ENCODE peak calls at places on chromosomes 2 and 18, in six cellular contexts. F is small intestine, A is osteoblast, B is heart left ventricle, T is mucosa of descending colon, G is psoas muscle. Y is an unnamed sample.

GRCh38 chr2:108613261-108614042 is 79.2 kb downstream of the LIMS1 start:
- DNase-seq in F (no peak), A (no peak), B (no peak), T (no peak), G (no peak), Y (no peak)

GRCh38 chr2:168210898-168211570 is 36.4 kb downstream of the STK39 start:
- DNase-seq in F (peak; percentile 94), A (no peak), B (no peak), T (no peak), G (no peak), Y (peak; percentile 88)

GRCh38 chr2:43853141-43854081 is 14.6 kb downstream of the ABCG8 start:
- DNase-seq in F (peak; percentile 30), A (no peak), B (no peak), T (no peak), G (no peak), Y (no peak)

GRCh38 chr2:43086451-43087221 is 139.8 kb downstream of the ZFP36L2 start:
- DNase-seq in F (peak; percentile 20), A (peak; percentile 96), B (peak; percentile 83), T (no peak), G (peak; percentile 88), Y (peak; percentile 50)

GRCh38 chr2:11998626-11999378 is 252.4 kb downstream of the LPIN1 start:
- DNase-seq in F (no peak), A (no peak), B (no peak), T (no peak), G (no peak), Y (no peak)

GRCh38 chr2:197606180-197606579 is 69.2 kb downstream of the RFTN2 start:
- DNase-seq in F (no peak), A (no peak), B (no peak), T (no peak), G (no peak), Y (no peak)

GRCh38 chr18:61635901-61636528 is 256.8 kb downstream of the RNF152 start:
- DNase-seq in F (peak; percentile 89), A (peak; percentile 58), B (peak; percentile 45), T (peak; percentile 85), G (no peak), Y (peak; percentile 18)

GRCh38 chr2:242085941-242086621 is 216.6 kb downstream of the RTP5 start:
- DNase-seq in F (no peak), A (no peak), B (peak; percentile 54), T (no peak), G (no peak), Y (peak; percentile 82)

GRCh38 chr2:122307772-122308171 is 552.3 kb downstream of the TSN start:
- DNase-seq in F (no peak), A (no peak), B (no peak), T (no peak), G (no peak), Y (no peak)

GRCh38 chr2:46988733-46989481 is 73.3 kb upstream of the MCFD2 start:
- DNase-seq in F (no peak), A (no peak), B (no peak), T (no peak), G (peak; percentile 65), Y (peak; percentile 88)

GRCh38 chr2:41954304-41955291 is 93.2 kb upstream of the PKDCC start:
- DNase-seq in F (no peak), A (peak; percentile 23), B (no peak), T (no peak), G (no peak), Y (no peak)

GRCh38 chr2:14401838-14402237 is 230.7 kb upstream of the LRATD1 start:
- DNase-seq in F (no peak), A (no peak), B (no peak), T (no peak), G (no peak), Y (no peak)

GRCh38 chr2:86201951-86202692 is 2.9 kb downstream of the MRPL35 start:
- DNase-seq in F (no peak), A (no peak), B (no peak), T (no peak), G (no peak), Y (no peak)

GRCh38 chr2:241833938-241834852 is 24.5 kb downstream of the PDCD1 start:
- DNase-seq in F (no peak), A (no peak), B (no peak), T (no peak), G (no peak), Y (no peak)

GRCh38 chr2:56170536-56170935 is 13.3 kb upstream of the CCDC85A start:
- DNase-seq in F (no peak), A (no peak), B (no peak), T (no peak), G (no peak), Y (no peak)

GRCh38 chr2:127877626-127878025 is 8.1 kb downstream of the AMMECR1L start:
- DNase-seq in F (no peak), A (no peak), B (no peak), T (no peak), G (no peak), Y (no peak)

GRCh38 chr2:135792401-135793152 is 44.4 kb downstream of the LCT start:
- DNase-seq in F (peak; percentile 9), A (no peak), B (no peak), T (no peak), G (no peak), Y (no peak)

GRCh38 chr2:14720319-14720718 is 87.8 kb downstream of the LRATD1 start:
- DNase-seq in F (no peak), A (no peak), B (no peak), T (no peak), G (no peak), Y (no peak)

GRCh38 chr2:66364495-66364992 is 70.4 kb upstream of the MEIS1 start:
- DNase-seq in F (no peak), A (no peak), B (peak; percentile 20), T (no peak), G (no peak), Y (no peak)

GRCh38 chr18:30566877-30567276 is 475.7 kb downstream of the DSC3 start:
- DNase-seq in F (no peak), A (no peak), B (no peak), T (no peak), G (no peak), Y (no peak)

GRCh38 chr2:145329976-145330375 is 810.1 kb upstream of the ZEB2 start:
- DNase-seq in F (no peak), A (no peak), B (no peak), T (no peak), G (no peak), Y (no peak)

GRCh38 chr2:8076453-8077284 is 605.2 kb upstream of the ID2 start:
- DNase-seq in F (peak; percentile 35), A (no peak), B (no peak), T (no peak), G (no peak), Y (no peak)

GRCh38 chr2:127052771-127053691 is 53.9 kb downstream of the BIN1 start:
- DNase-seq in F (no peak), A (peak; percentile 82), B (no peak), T (peak; percentile 27), G (peak; percentile 60), Y (no peak)

GRCh38 chr2:191036365-191036764 is 22.4 kb upstream of the STAT1 start:
- DNase-seq in F (no peak), A (no peak), B (no peak), T (no peak), G (no peak), Y (no peak)

GRCh38 chr2:191038241-191038725 is 24.3 kb upstream of the STAT1 start:
- DNase-seq in F (peak; percentile 35), A (no peak), B (no peak), T (no peak), G (no peak), Y (no peak)

GRCh38 chr2:191037351-191037750 is 23.4 kb upstream of the STAT1 start:
- DNase-seq in F (no peak), A (no peak), B (no peak), T (no peak), G (no peak), Y (no peak)

GRCh38 chr2:191039616-191040015 is 25.6 kb upstream of the STAT1 start:
- DNase-seq in F (no peak), A (no peak), B (no peak), T (no peak), G (no peak), Y (no peak)

DNA sequence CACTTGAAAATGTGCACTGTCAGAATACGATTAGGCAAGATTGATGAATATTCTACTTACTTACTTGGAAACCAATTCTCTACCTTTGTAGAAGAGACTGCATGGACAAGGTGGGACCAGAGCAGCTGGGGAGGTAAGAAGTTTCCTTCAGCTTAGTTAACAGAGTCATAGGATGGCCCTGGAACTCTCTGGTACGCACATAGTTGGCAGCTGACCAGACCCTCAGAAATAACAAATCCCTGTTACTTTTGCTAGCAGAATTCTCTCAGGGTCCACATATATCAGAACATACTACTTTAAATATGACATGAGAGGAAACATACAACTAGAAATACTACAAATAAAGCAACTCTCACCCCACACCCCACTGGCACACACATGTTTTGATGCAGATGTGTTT is 24.8 kb upstream of the STAT1 start:
- DNase-seq in F (no peak), A (no peak), B (no peak), T (no peak), G (no peak), Y (no peak)
- H3K4me1 ChIP-seq in F (no peaks in the 10 kb centered on the region), A (peaks cover 28% of the 10 kb centered on the region), B (no peaks in the 10 kb centered on the region), T (peaks cover 4% of the 10 kb centered on the region), G (no peaks in the 10 kb centered on the region), Y (peaks cover 14% of the 10 kb centered on the region)

GRCh38 chr2:36407403-36407802 is 51.8 kb downstream of the CRIM1 start:
- DNase-seq in F (no peak), A (no peak), B (no peak), T (no peak), G (no peak), Y (no peak)

GRCh38 chr2:36409971-36410370 is 54.4 kb downstream of the CRIM1 start:
- DNase-seq in F (no peak), A (no peak), B (no peak), T (no peak), G (no peak), Y (no peak)

GRCh38 chr2:36406296-36406695 is 50.7 kb downstream of the CRIM1 start:
- DNase-seq in F (no peak), A (no peak), B (no peak), T (no peak), G (no peak), Y (no peak)

GRCh38 chr2:36410681-36411080 is 55.1 kb downstream of the CRIM1 start:
- DNase-seq in F (no peak), A (no peak), B (no peak), T (no peak), G (no peak), Y (no peak)

GRCh38 chr2:36408198-36408703 is 52.7 kb downstream of the CRIM1 start:
- DNase-seq in F (no peak), A (no peak), B (peak; percentile 31), T (no peak), G (peak; percentile 42), Y (no peak)
- H3K4me1 ChIP-seq in F (no peaks in the 10 kb centered on the region), A (peaks cover 87% of the 10 kb centered on the region), B (peaks cover 63% of the 10 kb centered on the region), T (no peaks in the 10 kb centered on the region), G (peaks cover 92% of the 10 kb centered on the region), Y (peaks cover 33% of the 10 kb centered on the region)

DNA sequence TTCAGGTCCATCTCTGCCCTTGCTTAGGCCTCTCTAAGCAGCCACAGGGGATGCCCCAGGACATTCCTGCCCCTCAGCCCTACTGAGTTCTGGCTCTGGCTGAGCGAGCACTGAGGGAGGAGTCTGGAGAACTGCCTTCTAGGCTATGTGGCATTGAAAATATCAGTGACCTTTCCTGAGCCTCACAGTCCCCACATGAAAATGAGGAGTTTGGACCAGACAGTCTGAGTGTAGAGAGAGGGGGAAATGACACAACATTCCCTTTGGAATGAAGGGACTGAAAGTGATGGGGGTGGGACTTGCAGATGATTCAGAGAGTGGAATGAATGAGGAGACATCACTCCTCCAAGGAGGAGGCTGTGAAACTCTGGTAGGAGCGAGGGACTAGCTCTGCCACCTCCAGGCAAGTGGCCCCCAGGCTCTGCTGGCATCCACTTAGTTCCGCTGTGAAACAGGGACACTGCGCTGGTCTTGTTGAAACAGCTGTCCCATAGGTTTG is 8.0 kb downstream of the TNS1 start:
- DNase-seq in F (no peak), A (peak; percentile 97), B (no peak), T (no peak), G (no peak), Y (no peak)
- H3K4me1 ChIP-seq in F (no peaks in the 10 kb centered on the region), A (peaks cover 49% of the 10 kb centered on the region), B (peaks cover 17% of the 10 kb centered on the region), T (no peaks in the 10 kb centered on the region), G (peaks cover 25% of the 10 kb centered on the region), Y (peaks cover 15% of the 10 kb centered on the region)

GRCh38 chr2:181231151-181231550 is 226.0 kb upstream of the ITGA4 start:
- DNase-seq in F (no peak), A (no peak), B (no peak), T (no peak), G (no peak), Y (no peak)
- H3K4me1 ChIP-seq in F (no peaks in the 10 kb centered on the region), A (no peaks in the 10 kb centered on the region), B (no peaks in the 10 kb centered on the region), T (no peaks in the 10 kb centered on the region), G (no peaks in the 10 kb centered on the region), Y (no peaks in the 10 kb centered on the region)

Y was measured in HepG2.